ENCODE peak calls at places on chromosomes 13 and 19, in five cellular contexts. One of them, this sample, is unnamed.

GRCh38 chr19:51750381-51751124 is 1.1 kb downstream of the FPR1 start:
- DNase-seq in heart left ventricle: no peak
- DNase-seq in lower leg skin: no peak
- DNase-seq in body of pancreas: no peak
- DNase-seq in breast epithelium: no peak
- DNase-seq in this sample: no peak

GRCh38 chr13:44140146-44140545 is 233.5 kb upstream of the SERP2 start:
- DNase-seq in heart left ventricle: no peak
- DNase-seq in lower leg skin: no peak
- DNase-seq in body of pancreas: no peak
- DNase-seq in breast epithelium: no peak
- DNase-seq in this sample: no peak

GRCh38 chr13:23680836-23681235 is 110.6 kb downstream of the TNFRSF19 start:
- DNase-seq in heart left ventricle: no peak
- DNase-seq in lower leg skin: no peak
- DNase-seq in body of pancreas: no peak
- DNase-seq in breast epithelium: no peak
- DNase-seq in this sample: no peak

GRCh38 chr13:73110814-73111213 is 52.0 kb downstream of the KLF5 start:
- DNase-seq in heart left ventricle: no peak
- DNase-seq in lower leg skin: no peak
- DNase-seq in body of pancreas: no peak
- DNase-seq in breast epithelium: no peak
- DNase-seq in this sample: no peak

GRCh38 chr13:111912453-111912866 is 154.5 kb upstream of the SOX1 start:
- DNase-seq in heart left ventricle: peak
- DNase-seq in lower leg skin: no peak
- DNase-seq in body of pancreas: peak
- DNase-seq in breast epithelium: no peak
- DNase-seq in this sample: no peak

GRCh38 chr13:55563267-55563666 is 1577.5 kb upstream of the PRR20A start:
- DNase-seq in heart left ventricle: no peak
- DNase-seq in lower leg skin: no peak
- DNase-seq in body of pancreas: no peak
- DNase-seq in breast epithelium: no peak
- DNase-seq in this sample: no peak

GRCh38 chr13:99313473-99313872 is 6.3 kb upstream of the GPR183 start:
- DNase-seq in heart left ventricle: no peak
- DNase-seq in lower leg skin: no peak
- DNase-seq in body of pancreas: no peak
- DNase-seq in breast epithelium: no peak
- DNase-seq in this sample: no peak

GRCh38 chr13:113903361-113903760 is 39.5 kb upstream of the GAS6 start:
- DNase-seq in heart left ventricle: no peak
- DNase-seq in lower leg skin: peak
- DNase-seq in body of pancreas: peak
- DNase-seq in breast epithelium: peak
- DNase-seq in this sample: no peak

GRCh38 chr13:90055121-90055520 is 1292.4 kb upstream of the MIR17HG start:
- DNase-seq in heart left ventricle: no peak
- DNase-seq in lower leg skin: no peak
- DNase-seq in body of pancreas: no peak
- DNase-seq in breast epithelium: no peak
- DNase-seq in this sample: no peak

GRCh38 chr13:30585748-30586262 is 31.9 kb upstream of the USPL1 start:
- DNase-seq in heart left ventricle: no peak
- DNase-seq in lower leg skin: no peak
- DNase-seq in body of pancreas: no peak
- DNase-seq in breast epithelium: no peak
- DNase-seq in this sample: peak

GRCh38 chr19:7729211-7729610 is 2.7 kb downstream of the CLEC4G start:
- DNase-seq in heart left ventricle: no peak
- DNase-seq in lower leg skin: no peak
- DNase-seq in body of pancreas: no peak
- DNase-seq in breast epithelium: no peak
- DNase-seq in this sample: no peak

GRCh38 chr13:106369858-106370257 is 165.6 kb downstream of the EFNB2 start:
- DNase-seq in heart left ventricle: no peak
- DNase-seq in lower leg skin: no peak
- DNase-seq in body of pancreas: no peak
- DNase-seq in breast epithelium: no peak
- DNase-seq in this sample: no peak

GRCh38 chr13:114202581-114202980 is 23.5 kb downstream of the CFAP97D2 start:
- DNase-seq in heart left ventricle: no peak
- DNase-seq in lower leg skin: no peak
- DNase-seq in body of pancreas: no peak
- DNase-seq in breast epithelium: no peak
- DNase-seq in this sample: no peak

DNA sequence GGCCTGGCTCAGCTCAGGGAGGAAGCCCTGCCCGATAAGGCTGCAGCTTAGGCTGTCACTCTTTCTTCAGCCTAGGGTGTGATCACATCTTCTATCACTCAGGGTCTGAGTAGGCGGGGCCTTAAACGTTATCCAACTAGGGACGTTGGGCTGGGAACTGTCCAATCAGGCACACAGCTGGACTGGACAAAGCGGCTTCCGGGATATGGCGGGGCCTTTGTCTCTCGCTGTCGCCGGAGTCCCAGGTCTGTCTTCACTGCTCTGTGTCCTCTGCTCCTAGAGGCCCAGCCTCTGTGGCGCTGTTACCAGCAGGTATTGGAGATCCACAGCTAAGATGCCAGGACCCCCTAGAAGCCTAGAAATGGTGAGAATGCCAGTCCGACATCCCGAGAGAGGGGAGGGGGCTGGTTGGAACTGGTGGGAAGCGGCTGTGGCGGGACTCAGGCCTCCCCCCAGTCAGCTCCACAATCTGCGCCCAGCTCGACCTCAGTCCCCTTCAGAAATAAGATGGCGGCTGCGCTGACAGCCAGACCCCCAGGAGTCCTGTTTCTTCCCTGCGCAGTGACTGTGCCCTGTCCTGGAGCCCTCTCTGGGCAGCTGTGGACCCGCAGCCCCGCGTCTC is at the start of gene ZNF254:
- DNase-seq in heart left ventricle: peak
- DNase-seq in lower leg skin: peak
- DNase-seq in body of pancreas: peak
- DNase-seq in breast epithelium: peak
- DNase-seq in this sample: peak
- TF ChIP-seq POLR2A in heart left ventricle: peak
- TF ChIP-seq POLR2A in lower leg skin: no peak
- TF ChIP-seq POLR2A in body of pancreas: peak
- TF ChIP-seq POLR2A in breast epithelium: peak
- TF ChIP-seq POLR2A in this sample: peak

DNA sequence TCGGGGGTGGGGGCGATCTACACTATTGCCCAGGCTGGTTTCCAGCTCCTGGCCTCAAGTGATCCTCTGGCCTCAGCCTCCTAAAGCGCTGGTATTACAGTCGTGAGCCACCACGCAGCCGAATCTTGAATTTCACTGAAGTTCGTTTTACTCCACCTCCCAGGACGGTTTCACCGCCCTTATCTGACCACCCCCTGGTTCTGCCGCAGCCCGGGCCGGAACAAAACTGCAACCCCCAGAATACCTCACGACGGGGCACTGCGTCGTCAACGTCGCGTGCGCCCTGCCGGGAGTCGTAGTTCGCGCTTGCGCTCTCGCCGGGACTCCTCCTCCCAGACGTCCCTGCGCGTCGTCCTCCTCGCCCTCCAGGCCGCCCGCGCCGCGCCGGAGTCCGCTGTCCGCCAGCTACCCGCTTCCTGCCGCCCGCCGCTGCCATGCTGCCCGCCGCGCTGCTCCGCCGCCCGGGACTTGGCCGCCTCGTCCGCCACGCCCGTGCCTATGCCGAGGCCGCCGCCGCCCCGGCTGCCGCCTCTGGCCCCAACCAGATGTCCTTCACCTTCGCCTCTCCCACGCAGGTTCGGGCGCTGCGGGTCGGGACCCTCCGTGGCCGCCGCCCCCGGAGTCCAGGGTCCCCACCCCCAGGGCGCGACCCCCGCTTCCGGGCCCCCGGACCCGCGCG is at the start of gene ATP5F1D:
- DNase-seq in heart left ventricle: peak
- DNase-seq in lower leg skin: peak
- DNase-seq in body of pancreas: peak
- DNase-seq in breast epithelium: peak
- DNase-seq in this sample: peak
- TF ChIP-seq POLR2A in heart left ventricle: peak
- TF ChIP-seq POLR2A in lower leg skin: no peak
- TF ChIP-seq POLR2A in body of pancreas: peak
- TF ChIP-seq POLR2A in breast epithelium: peak
- TF ChIP-seq POLR2A in this sample: peak

DNA sequence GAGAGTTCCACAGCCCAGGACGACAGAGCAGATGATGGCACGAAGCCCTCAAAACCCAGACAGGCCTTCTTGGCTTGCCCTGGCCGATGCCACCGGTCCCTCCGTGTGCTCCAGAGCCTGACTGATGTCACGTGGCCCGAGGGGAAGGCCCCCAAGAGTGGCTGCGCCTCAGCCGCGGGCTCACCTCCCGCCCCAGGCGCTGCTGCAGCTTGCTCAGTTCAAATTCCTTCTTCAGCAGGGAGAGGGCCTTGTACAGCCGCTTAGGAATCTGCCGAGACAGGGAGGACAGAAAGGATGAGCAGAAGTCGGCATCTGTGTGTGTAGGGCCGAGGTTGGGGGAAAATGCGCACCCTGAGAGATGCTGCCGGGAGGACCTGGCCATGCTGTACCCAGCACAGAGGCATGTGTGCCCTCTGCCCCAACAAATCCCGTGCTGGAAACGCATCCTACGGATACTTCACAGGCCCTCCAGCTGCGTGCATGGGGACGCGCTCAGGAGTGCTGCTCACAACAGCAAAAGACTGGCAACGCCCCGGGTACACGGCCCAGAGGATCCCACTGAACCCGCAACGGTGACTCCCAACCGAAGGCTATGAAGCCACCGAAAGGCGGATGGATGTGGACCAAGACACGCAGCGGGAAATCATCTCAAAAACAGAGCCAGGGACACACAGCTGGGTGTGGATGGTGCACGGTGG is 12.9 kb downstream of the LONP1 start:
- DNase-seq in heart left ventricle: no peak
- DNase-seq in lower leg skin: no peak
- DNase-seq in body of pancreas: no peak
- DNase-seq in breast epithelium: no peak
- DNase-seq in this sample: no peak
- TF ChIP-seq POLR2A in heart left ventricle: no peak
- TF ChIP-seq POLR2A in lower leg skin: no peak
- TF ChIP-seq POLR2A in body of pancreas: no peak
- TF ChIP-seq POLR2A in breast epithelium: no peak
- TF ChIP-seq POLR2A in this sample: no peak

GRCh38 chr19:1383311-1384084 is at the start of gene NDUFS7:
- DNase-seq in heart left ventricle: peak
- DNase-seq in lower leg skin: peak
- DNase-seq in body of pancreas: peak
- DNase-seq in breast epithelium: peak
- DNase-seq in this sample: peak
- TF ChIP-seq POLR2A in heart left ventricle: peak
- TF ChIP-seq POLR2A in lower leg skin: no peak
- TF ChIP-seq POLR2A in body of pancreas: peak
- TF ChIP-seq POLR2A in breast epithelium: no peak
- TF ChIP-seq POLR2A in this sample: peak